ENCODE peak calls at places on chromosomes 1 and 21, in nine cellular contexts. Z is SK-N-SH; R is left ventricle myocardium inferior; C is lung; H is CD8-positive, alpha-beta T cell; G is right lobe of liver; S is MM.1S; O is ovary; I is hepatocyte. K is an unnamed sample. For H3K4me1, the result is how much of the 10 kb centered on the place peaks cover.

GRCh38 chr1:72037745-72038343 is 244.5 kb downstream of the NEGR1 start:
- DNase-seq in S (peak), H (no peak), G (no peak), O (no peak), Z (no peak), R (no peak), I (peak), C (peak), K (peak)

GRCh38 chr1:86155807-86156561 is 588 bp downstream of the COL24A1 start:
- DNase-seq in O (peak), I (peak), G (peak), S (no peak), Z (peak), C (peak), R (peak), H (no peak), K (peak)

GRCh38 chr1:5448486-5448885 is 543.7 kb downstream of the NPHP4 start:
- DNase-seq in Z (no peak), I (no peak), C (no peak), S (no peak), R (no peak), G (no peak), O (no peak), H (peak), K (no peak)

GRCh38 chr1:149914545-149914944 is 3.1 kb downstream of the SV2A start:
- DNase-seq in H (no peak), G (no peak), C (no peak), I (no peak), S (no peak), R (no peak), O (no peak), Z (no peak), K (no peak)

GRCh38 chr1:234862944-234863515 is 253.1 kb upstream of the IRF2BP2 start:
- DNase-seq in G (peak), O (peak), S (no peak), Z (no peak), H (no peak), I (peak), R (peak), C (no peak), K (no peak)

GRCh38 chr21:43369124-43369523 is 57.8 kb downstream of the SIK1 start:
- DNase-seq in Z (peak), C (no peak), S (no peak), O (no peak), G (no peak), I (peak), R (no peak), H (no peak), K (peak)

GRCh38 chr21:41750051-41750450 is 16.8 kb downstream of the RIPK4 start:
- DNase-seq in R (no peak), O (no peak), G (no peak), I (no peak), S (no peak), C (no peak), Z (no peak), H (no peak), K (no peak)

GRCh38 chr1:153535664-153536585 is at the start of gene S100A6:
- DNase-seq in C (peak), G (no peak), R (peak), H (peak), O (peak), S (peak), Z (peak), I (peak), K (peak)

GRCh38 chr21:45228171-45228641 is 59.5 kb downstream of the POFUT2 start:
- DNase-seq in O (no peak), S (no peak), I (peak), C (no peak), R (no peak), G (no peak), Z (no peak), H (peak), K (no peak)

GRCh38 chr1:60988827-60989363 is 93.5 kb upstream of the NFIA start:
- DNase-seq in G (no peak), S (no peak), Z (no peak), O (no peak), C (no peak), R (peak), H (no peak), I (no peak), K (no peak)

GRCh38 chr21:40049959-40050290 is 182.7 kb downstream of the PCP4 start:
- DNase-seq in S (no peak), C (no peak), O (no peak), R (no peak), I (no peak), H (no peak), G (no peak), Z (no peak), K (no peak)

GRCh38 chr1:153795325-153795837 is 20.2 kb downstream of the SLC27A3 start:
- DNase-seq in R (no peak), S (no peak), G (no peak), H (no peak), Z (no peak), C (no peak), I (no peak), O (no peak), K (no peak)

GRCh38 chr1:180151508-180151907 is 3.2 kb upstream of the QSOX1 start:
- DNase-seq in I (no peak), R (no peak), S (no peak), C (no peak), G (no peak), H (no peak), Z (no peak), O (no peak), K (no peak)

GRCh38 chr1:231806623-231807470 is 180.3 kb downstream of the DISC1 start:
- DNase-seq in H (no peak), O (no peak), G (peak), R (peak), Z (peak), C (peak), I (peak), S (peak), K (peak)

GRCh38 chr1:112803906-112804762 is 89.0 kb upstream of the PPM1J start:
- DNase-seq in S (peak), I (peak), H (peak), C (peak), Z (peak), G (peak), R (peak), O (peak), K (peak)

GRCh38 chr1:195664628-195665027 is 943.6 kb downstream of the KCNT2 start:
- DNase-seq in R (no peak), C (no peak), I (no peak), Z (no peak), G (no peak), O (no peak), S (no peak), H (no peak), K (no peak)

GRCh38 chr1:52978045-52978444 is 51.0 kb downstream of the SCP2 start:
- DNase-seq in G (no peak), C (no peak), O (no peak), S (no peak), H (no peak), Z (no peak), I (no peak), R (no peak), K (no peak)

GRCh38 chr1:212118167-212118871 is 82.8 kb downstream of the DTL start:
- DNase-seq in H (no peak), O (no peak), C (peak), I (peak), S (no peak), Z (no peak), R (no peak), G (no peak), K (no peak)

GRCh38 chr1:244054247-244054923 is 3.3 kb downstream of the ZBTB18 start:
- DNase-seq in Z (peak), S (no peak), C (no peak), R (no peak), O (no peak), G (no peak), H (no peak), I (no peak), K (peak)

GRCh38 chr1:71861022-71861421 is 421.3 kb downstream of the NEGR1 start:
- DNase-seq in O (no peak), Z (no peak), R (no peak), H (no peak), G (no peak), I (no peak), S (no peak), C (no peak), K (no peak)

GRCh38 chr1:1565340-1565739 is 9.3 kb downstream of the SSU72 start:
- DNase-seq in I (no peak), G (peak), R (no peak), Z (no peak), C (no peak), S (no peak), O (no peak), H (no peak), K (no peak)

GRCh38 chr1:68495968-68496679 is 758 bp downstream of the DEPDC1 start:
- DNase-seq in C (no peak), S (peak), Z (peak), H (no peak), O (no peak), I (no peak), R (no peak), G (no peak), K (no peak)

GRCh38 chr1:164272156-164272555 is 286.8 kb upstream of the PBX1 start:
- DNase-seq in H (no peak), S (no peak), I (no peak), R (no peak), C (no peak), O (no peak), Z (no peak), G (no peak), K (no peak)

GRCh38 chr1:89736937-89737733 is 83.7 kb upstream of the LRRC8D start:
- DNase-seq in Z (no peak), S (no peak), R (no peak), G (no peak), H (no peak), C (no peak), I (no peak), O (no peak), K (no peak)

GRCh38 chr1:152000989-152001630 is 7.5 kb upstream of the S100A10 start:
- DNase-seq in C (no peak), O (no peak), H (no peak), G (no peak), I (no peak), Z (no peak), S (no peak), R (no peak), K (no peak)

GRCh38 chr1:153697191-153697872 is 18.8 kb downstream of the NPR1 start:
- DNase-seq in S (no peak), Z (peak), C (peak), G (no peak), O (peak), H (no peak), R (peak), I (peak), K (peak)

GRCh38 chr21:41360072-41360821 is 1.6 kb upstream of the MX2 start:
- DNase-seq in H (peak), Z (no peak), R (peak), O (no peak), C (peak), S (no peak), G (peak), I (no peak), K (no peak)

GRCh38 chr1:35560256-35561225 is 2.9 kb downstream of the NCDN start:
- DNase-seq in H (no peak), C (no peak), R (peak), Z (no peak), I (no peak), O (peak), S (no peak), G (peak), K (no peak)

GRCh38 chr1:234340528-234340927 is 32.7 kb upstream of the COA6 start:
- DNase-seq in G (no peak), C (no peak), O (no peak), R (no peak), Z (no peak), I (no peak), S (no peak), H (no peak), K (no peak)

GRCh38 chr1:44616991-44617702 is 57.1 kb downstream of the TMEM53 start:
- DNase-seq in S (no peak), H (no peak), Z (peak), I (peak), R (no peak), C (no peak), G (peak), O (peak), K (no peak)

GRCh38 chr1:153310526-153310925 is 2.2 kb downstream of the PGLYRP3 start:
- DNase-seq in H (no peak), Z (no peak), R (no peak), I (no peak), G (no peak), C (no peak), O (no peak), S (no peak), K (no peak)

GRCh38 chr1:11157394-11157793 is 31.8 kb upstream of the ANGPTL7 start:
- DNase-seq in O (no peak), I (no peak), H (no peak), G (no peak), C (no peak), S (no peak), Z (no peak), R (no peak), K (no peak)

GRCh38 chr1:10075732-10076131 is 43.0 kb downstream of the UBE4B start:
- DNase-seq in I (no peak), Z (no peak), R (no peak), S (no peak), H (no peak), C (no peak), O (no peak), G (no peak), K (no peak)

GRCh38 chr1:193543259-193543658 is 356.8 kb upstream of the B3GALT2 start:
- DNase-seq in R (no peak), O (no peak), G (no peak), C (no peak), I (peak), H (no peak), S (no peak), Z (no peak), K (no peak)

GRCh38 chr1:246338546-246338945 is 168.5 kb downstream of the SMYD3 start:
- DNase-seq in R (no peak), G (no peak), S (no peak), H (no peak), C (no peak), Z (no peak), O (no peak), I (no peak), K (no peak)

GRCh38 chr1:160813215-160813614 is 17.2 kb downstream of the LY9 start:
- DNase-seq in Z (no peak), R (no peak), G (no peak), I (peak), C (no peak), S (no peak), H (no peak), O (no peak), K (no peak)

GRCh38 chr1:26694597-26695416 is 1.0 kb upstream of the ARID1A start:
- DNase-seq in I (no peak), C (no peak), H (no peak), R (no peak), S (peak), O (no peak), G (no peak), Z (no peak), K (no peak)

GRCh38 chr1:44842763-44843655 is at the start of gene PTCH2:
- DNase-seq in Z (peak), G (no peak), R (peak), C (no peak), H (peak), I (peak), S (no peak), O (peak), K (peak)

GRCh38 chr1:173561263-173561662 is 41.6 kb downstream of the SLC9C2 start:
- DNase-seq in O (no peak), R (no peak), S (no peak), C (no peak), I (no peak), Z (no peak), H (no peak), G (no peak), K (no peak)
- H3K4me1 ChIP-seq in O (under half), R (under half), S (under half), C (under half), I (under half), Z (under half), H (under half), G (under half), K (under half)

GRCh38 chr1:31926846-31927660 is 11.1 kb downstream of the PTP4A2 start:
- DNase-seq in I (no peak), G (no peak), Z (no peak), O (no peak), C (no peak), H (no peak), R (no peak), S (no peak), K (no peak)

GRCh38 chr1:31934251-31934650 is 3.9 kb downstream of the PTP4A2 start:
- DNase-seq in S (no peak), H (no peak), O (no peak), C (no peak), I (no peak), G (no peak), Z (no peak), R (no peak), K (no peak)

GRCh38 chr1:31932491-31933316 is 5.5 kb downstream of the PTP4A2 start:
- DNase-seq in O (no peak), G (no peak), H (no peak), C (no peak), Z (no peak), I (peak), R (no peak), S (no peak), K (no peak)

GRCh38 chr1:31931241-31932225 is 6.6 kb downstream of the PTP4A2 start:
- DNase-seq in Z (no peak), C (no peak), H (no peak), R (no peak), O (no peak), I (peak), G (no peak), S (no peak), K (no peak)

GRCh38 chr1:31930827-31931226 is 7.3 kb downstream of the PTP4A2 start:
- DNase-seq in S (no peak), I (no peak), C (no peak), R (no peak), Z (no peak), G (no peak), O (no peak), H (no peak), K (no peak)
- H3K4me3 ChIP-seq in S (no peak), I (no peak), C (no peak), R (no peak), Z (no peak), G (no peak), O (no peak), H (no peak), K (no peak)

GRCh38 chr1:31924839-31925238 is 13.3 kb downstream of the PTP4A2 start:
- DNase-seq in Z (peak), O (no peak), S (no peak), G (no peak), H (no peak), C (no peak), R (no peak), I (no peak), K (no peak)

GRCh38 chr1:31926252-31926651 is 11.9 kb downstream of the PTP4A2 start:
- DNase-seq in G (no peak), O (no peak), I (no peak), S (no peak), C (no peak), R (no peak), H (no peak), Z (no peak), K (no peak)

GRCh38 chr1:31923905-31924304 is 14.3 kb downstream of the PTP4A2 start:
- DNase-seq in R (no peak), H (no peak), I (no peak), C (no peak), O (no peak), G (no peak), S (no peak), Z (no peak), K (no peak)

DNA sequence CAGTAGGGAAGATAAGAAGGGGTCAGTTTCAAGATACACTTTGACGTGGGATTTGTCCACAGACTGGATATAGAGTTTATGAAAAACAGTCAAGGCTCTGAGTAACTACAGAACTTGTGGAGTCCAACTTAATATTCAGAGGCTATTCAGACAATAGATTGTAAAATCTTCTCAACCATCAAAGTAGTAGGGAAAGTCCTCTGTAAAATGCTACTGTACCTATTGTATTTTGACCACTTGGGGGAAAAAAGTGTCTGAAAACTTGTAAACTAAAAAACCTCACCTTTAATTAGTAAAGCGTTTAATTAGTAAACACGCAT is 10.5 kb downstream of the PTP4A2 start:
- DNase-seq in Z (no peak), I (no peak), R (no peak), S (no peak), O (no peak), G (no peak), C (no peak), H (no peak), K (no peak)
- H3K4me1 ChIP-seq in Z (half or more), I (half or more), R (half or more), S (under half), O (under half), G (half or more), C (under half), H (half or more), K (under half)

GRCh38 chr1:41740058-41740457 is 178.7 kb downstream of the HIVEP3 start:
- DNase-seq in C (no peak), I (no peak), S (no peak), G (no peak), R (no peak), O (no peak), H (no peak), Z (no peak), K (no peak)
- H3K4me3 ChIP-seq in C (no peak), I (no peak), S (no peak), G (no peak), R (no peak), O (no peak), H (no peak), Z (no peak), K (no peak)

K was measured in BE2C.